ENCODE peak calls at places on chromosome 19, in seven cellular contexts. N, J, M, R, X, H and P are unnamed samples. For H3K79me2, the result is how much of the 10 kb centered on the place peaks cover.

GRCh38 chr19:33302974-33303790 is 848 bp upstream of the CEBPA start:
- DNase-seq in N (peak), J (peak), M (peak), R (no peak), X (peak), H (peak), P (no peak)

GRCh38 chr19:55088543-55089265 is 13.0 kb downstream of the EPS8L1 start:
- DNase-seq in N (peak), J (peak), M (peak), R (no peak), X (peak), H (peak), P (peak)

GRCh38 chr19:18364826-18365528 is 21.0 kb upstream of the GDF15 start:
- DNase-seq in N (peak), J (peak), M (peak), R (peak), X (peak), H (peak), P (peak)

GRCh38 chr19:33206261-33207039 is 12.3 kb downstream of the LRP3 start:
- DNase-seq in N (no peak), J (no peak), M (no peak), R (no peak), X (no peak), H (no peak), P (no peak)

GRCh38 chr19:28553764-28554163 is 659.2 kb downstream of the UQCRFS1 start:
- DNase-seq in N (no peak), J (no peak), M (no peak), R (no peak), X (no peak), H (no peak), P (no peak)

GRCh38 chr19:42529248-42529764 is 1.0 kb upstream of the CEACAM1 start:
- DNase-seq in N (peak), J (peak), M (peak), R (peak), X (peak), H (peak), P (peak)

GRCh38 chr19:34825212-34825611 is 52.2 kb upstream of the ZNF599 start:
- DNase-seq in N (no peak), J (no peak), M (no peak), R (no peak), X (no peak), H (no peak), P (no peak)

GRCh38 chr19:17370026-17370587 is 7.0 kb downstream of the PLVAP start:
- DNase-seq in N (no peak), J (peak), M (no peak), R (no peak), X (no peak), H (no peak), P (no peak)

GRCh38 chr19:33550741-33551140 is 29.1 kb upstream of the PEPD start:
- DNase-seq in N (no peak), J (no peak), M (no peak), R (no peak), X (no peak), H (no peak), P (no peak)

GRCh38 chr19:56765107-56765506 is 75.4 kb downstream of the PEG3 start:
- DNase-seq in N (no peak), J (peak), M (no peak), R (no peak), X (peak), H (no peak), P (no peak)

GRCh38 chr19:42531313-42531712 is 3.0 kb upstream of the CEACAM1 start:
- DNase-seq in N (no peak), J (no peak), M (no peak), R (no peak), X (no peak), H (no peak), P (no peak)

GRCh38 chr19:48806518-48806817 is 4.4 kb downstream of the BCAT2 start:
- DNase-seq in N (no peak), J (no peak), M (peak), R (no peak), X (peak), H (peak), P (no peak)

GRCh38 chr19:58575183-58576041 is 2.3 kb upstream of the MZF1 start:
- DNase-seq in N (peak), J (peak), M (peak), R (peak), X (peak), H (peak), P (peak)

GRCh38 chr19:13026478-13026999 is 31.3 kb downstream of the NFIX start:
- DNase-seq in N (peak), J (peak), M (peak), R (no peak), X (no peak), H (no peak), P (no peak)

GRCh38 chr19:48999481-49000325 is 6.0 kb downstream of the RUVBL2 start:
- DNase-seq in N (peak), J (peak), M (peak), R (no peak), X (peak), H (peak), P (peak)

GRCh38 chr19:45676851-45677263 is 8.8 kb downstream of the GIPR start:
- DNase-seq in N (peak), J (no peak), M (no peak), R (no peak), X (peak), H (peak), P (no peak)

GRCh38 chr19:17753976-17754375 is 2.7 kb downstream of the FCHO1 start:
- DNase-seq in N (no peak), J (no peak), M (no peak), R (no peak), X (no peak), H (no peak), P (no peak)

GRCh38 chr19:5026706-5027273 is 57.9 kb downstream of the KDM4B start:
- DNase-seq in N (no peak), J (peak), M (peak), R (no peak), X (no peak), H (peak), P (no peak)

GRCh38 chr19:32041681-32042292 is 303.6 kb upstream of the ZNF507 start:
- DNase-seq in N (peak), J (peak), M (no peak), R (no peak), X (peak), H (peak), P (peak)

DNA sequence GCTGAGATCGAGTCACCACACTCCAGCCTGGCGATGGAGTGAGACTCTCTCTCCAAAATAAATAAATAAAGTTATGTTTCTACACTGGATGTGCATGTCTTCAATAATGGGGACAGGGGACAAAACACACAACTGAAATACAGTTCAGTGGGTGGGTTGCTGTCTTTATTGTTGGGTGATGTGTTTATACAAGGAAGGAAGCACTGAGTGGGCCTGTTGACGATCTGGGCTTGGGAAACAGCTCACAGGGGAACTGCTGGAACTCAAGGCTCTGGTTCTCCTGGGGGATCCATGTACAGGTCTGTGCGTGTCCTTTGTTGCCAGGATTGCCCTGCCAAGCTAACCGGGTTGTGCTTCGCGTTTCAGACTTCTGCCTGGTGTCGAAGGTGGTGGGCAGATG is 18.9 kb downstream of the SPINT2 start:
- DNase-seq in N (no peak), J (no peak), M (no peak), R (no peak), X (no peak), H (no peak), P (no peak)
- H3K79me2 ChIP-seq in N (half or more), J (under half), M (under half), R (half or more), X (under half), H (half or more), P (under half)

GRCh38 chr19:47240561-47240960 is 9.6 kb upstream of the BBC3 start:
- DNase-seq in N (no peak), J (no peak), M (no peak), R (no peak), X (no peak), H (no peak), P (no peak)

GRCh38 chr19:47239152-47239551 is 8.2 kb upstream of the BBC3 start:
- DNase-seq in N (no peak), J (no peak), M (no peak), R (no peak), X (no peak), H (peak), P (no peak)

GRCh38 chr19:47241919-47242644 is 11.1 kb upstream of the BBC3 start:
- DNase-seq in N (no peak), J (peak), M (no peak), R (no peak), X (no peak), H (no peak), P (no peak)

GRCh38 chr19:47240996-47241918 is 10.3 kb upstream of the BBC3 start:
- DNase-seq in N (peak), J (peak), M (peak), R (peak), X (peak), H (peak), P (peak)

DNA sequence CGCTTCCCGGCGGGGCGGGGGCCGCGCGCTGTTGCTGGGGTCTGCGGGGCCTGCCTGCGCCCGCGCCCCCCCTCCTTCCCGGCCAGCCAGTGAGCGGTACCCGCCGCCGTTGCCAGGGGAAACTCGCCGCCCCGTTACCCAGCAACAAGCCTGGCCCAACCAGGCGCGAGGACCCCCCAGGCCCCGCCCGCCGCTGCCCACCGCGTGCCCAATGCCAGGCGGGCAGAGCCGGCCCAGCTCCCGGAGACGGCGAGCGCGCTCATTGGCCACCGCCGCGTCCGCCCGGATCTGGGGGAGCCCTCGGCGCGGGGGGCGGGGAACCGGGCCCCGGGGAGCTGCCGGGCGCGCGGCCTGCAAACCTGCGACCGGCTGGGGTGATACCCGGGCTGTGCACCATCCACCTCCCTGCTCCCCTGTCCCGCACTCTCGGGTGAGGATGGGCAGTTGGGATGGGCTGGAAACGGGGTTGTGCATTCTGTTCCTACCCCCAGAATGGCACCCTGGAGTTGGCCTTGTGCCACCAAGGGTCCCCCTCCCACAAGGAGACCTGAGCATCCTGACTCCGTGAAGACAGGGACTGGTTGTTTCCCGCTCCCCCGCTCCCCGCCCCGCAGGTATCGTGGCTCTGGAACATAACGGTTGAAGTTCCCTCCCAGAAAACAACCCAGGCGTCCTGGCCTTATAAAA is 8.8 kb upstream of the BBC3 start:
- DNase-seq in N (peak), J (peak), M (peak), R (no peak), X (no peak), H (peak), P (no peak)
- H3K4me3 ChIP-seq in N (no peak), J (no peak), M (no peak), R (no peak), X (no peak), H (peak), P (no peak)

GRCh38 chr19:47723573-47723923 is 10.3 kb downstream of the EHD2 start:
- DNase-seq in N (peak), J (peak), M (no peak), R (no peak), X (peak), H (no peak), P (peak)

GRCh38 chr19:47716270-47716937 is 3.2 kb downstream of the EHD2 start:
- DNase-seq in N (no peak), J (no peak), M (no peak), R (no peak), X (no peak), H (no peak), P (no peak)

GRCh38 chr19:47714339-47714738 is 1.1 kb downstream of the EHD2 start:
- DNase-seq in N (no peak), J (peak), M (no peak), R (no peak), X (peak), H (no peak), P (no peak)

GRCh38 chr19:47720669-47721068 is 7.4 kb downstream of the EHD2 start:
- DNase-seq in N (no peak), J (no peak), M (no peak), R (no peak), X (no peak), H (no peak), P (no peak)

DNA sequence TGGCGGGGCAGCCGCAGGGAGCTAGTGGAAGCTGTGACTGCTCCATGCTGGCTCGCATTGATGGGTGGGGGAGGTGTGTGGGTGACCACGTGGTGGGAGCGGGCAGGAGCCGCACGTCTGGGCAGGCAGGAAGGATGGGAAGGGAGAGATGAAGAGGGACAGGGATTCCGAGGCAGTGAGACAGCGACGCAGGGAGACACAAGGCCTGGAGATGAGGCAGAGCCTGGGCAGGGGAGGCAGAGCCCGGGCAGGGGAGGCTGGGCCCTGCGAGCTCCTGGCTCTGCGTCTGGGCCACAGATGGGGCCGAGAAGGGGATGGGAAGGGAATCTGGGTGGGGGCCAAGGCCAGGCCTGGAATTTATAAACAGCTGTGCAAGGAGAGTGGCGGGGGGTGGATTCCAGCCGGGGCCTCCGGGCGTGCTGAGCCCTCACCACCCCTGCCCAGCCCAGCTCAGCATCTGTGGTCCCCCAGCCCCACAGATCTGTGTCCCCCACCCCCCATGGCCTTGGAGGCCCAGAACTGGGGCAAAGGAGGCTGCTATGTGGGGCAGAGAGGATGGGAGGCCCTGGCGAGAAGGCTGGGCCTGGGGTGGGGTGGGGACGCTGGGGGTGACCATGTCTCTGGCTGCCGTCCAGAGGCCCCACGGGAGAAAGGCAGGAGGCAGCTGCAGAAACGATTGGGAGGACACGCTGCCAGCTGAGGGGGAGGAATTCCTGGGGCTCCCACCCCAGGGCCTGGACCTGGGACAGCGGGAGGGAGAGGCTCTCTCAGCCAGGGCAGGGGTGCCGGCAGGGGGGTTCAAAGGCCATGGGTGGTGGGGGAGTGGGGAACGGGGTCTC is 6.0 kb downstream of the EHD2 start:
- DNase-seq in N (peak), J (peak), M (peak), R (no peak), X (no peak), H (no peak), P (no peak)
- H3K79me2 ChIP-seq in N (under half), J (half or more), M (under half), R (under half), X (under half), H (under half), P (under half)

GRCh38 chr19:801030-801860 is 4.0 kb downstream of the PTBP1 start:
- DNase-seq in N (no peak), J (peak), M (peak), R (no peak), X (no peak), H (peak), P (no peak)
- H3K4me3 ChIP-seq in N (no peak), J (peak), M (no peak), R (no peak), X (no peak), H (peak), P (no peak)

GRCh38 chr19:6801397-6802086 is 29.0 kb downstream of the VAV1 start:
- DNase-seq in N (no peak), J (no peak), M (peak), R (peak), X (peak), H (peak), P (peak)
- H3K79me2 ChIP-seq in N (under half), J (under half), M (under half), R (under half), X (under half), H (under half), P (half or more)

GRCh38 chr19:10005632-10006334 is 4.5 kb downstream of the COL5A3 start:
- DNase-seq in N (no peak), J (no peak), M (no peak), R (no peak), X (no peak), H (no peak), P (no peak)
- H3K4me3 ChIP-seq in N (no peak), J (no peak), M (no peak), R (no peak), X (no peak), H (no peak), P (no peak)

GRCh38 chr19:39155741-39156140 is 30.2 kb downstream of the PAK4 start:
- DNase-seq in N (no peak), J (no peak), M (no peak), R (no peak), X (no peak), H (no peak), P (no peak)
- H3K79me2 ChIP-seq in N (half or more), J (under half), M (under half), R (half or more), X (under half), H (under half), P (half or more)